ENCODE peak calls at places on chromosomes 5 and 9, in seven cellular contexts. One of them, this sample, is unnamed.

GRCh38 chr9:68704804-68705635 is at the start of gene PIP5K1B:
- DNase-seq in epithelial cell of esophagus: peak
- DNase-seq in right atrium auricular region: no peak
- DNase-seq in GM12864: peak
- DNase-seq in upper lobe of right lung: peak
- DNase-seq in fibroblast of the aortic adventitia: peak
- DNase-seq in kidney: peak
- DNase-seq in this sample: peak

GRCh38 chr9:108394726-108395125 is 461.1 kb downstream of the ACTL7B start:
- DNase-seq in fibroblast of the aortic adventitia: no peak
- DNase-seq in kidney: no peak
- DNase-seq in GM12864: no peak
- DNase-seq in epithelial cell of esophagus: no peak
- DNase-seq in upper lobe of right lung: no peak
- DNase-seq in right atrium auricular region: no peak
- DNase-seq in this sample: no peak

GRCh38 chr5:81757404-81757803 is 6.5 kb upstream of the SSBP2 start:
- DNase-seq in GM12864: no peak
- DNase-seq in fibroblast of the aortic adventitia: no peak
- DNase-seq in kidney: no peak
- DNase-seq in upper lobe of right lung: no peak
- DNase-seq in epithelial cell of esophagus: peak
- DNase-seq in right atrium auricular region: no peak
- DNase-seq in this sample: no peak

GRCh38 chr9:133063159-133063499 is 1.3 kb downstream of the CEL start:
- DNase-seq in kidney: peak
- DNase-seq in GM12864: no peak
- DNase-seq in epithelial cell of esophagus: no peak
- DNase-seq in upper lobe of right lung: no peak
- DNase-seq in fibroblast of the aortic adventitia: no peak
- DNase-seq in right atrium auricular region: no peak
- DNase-seq in this sample: no peak

GRCh38 chr9:29214162-29214520 is 1640.9 kb upstream of the C9orf72 start:
- DNase-seq in upper lobe of right lung: no peak
- DNase-seq in GM12864: no peak
- DNase-seq in epithelial cell of esophagus: peak
- DNase-seq in kidney: no peak
- DNase-seq in fibroblast of the aortic adventitia: no peak
- DNase-seq in right atrium auricular region: no peak
- DNase-seq in this sample: no peak

GRCh38 chr5:169288066-169288753 is 12.7 kb downstream of the SLIT3 start:
- DNase-seq in fibroblast of the aortic adventitia: peak
- DNase-seq in kidney: no peak
- DNase-seq in upper lobe of right lung: no peak
- DNase-seq in GM12864: no peak
- DNase-seq in right atrium auricular region: no peak
- DNase-seq in epithelial cell of esophagus: no peak
- DNase-seq in this sample: peak

GRCh38 chr5:113804943-113805342 is 291.4 kb downstream of the YTHDC2 start:
- DNase-seq in kidney: no peak
- DNase-seq in epithelial cell of esophagus: no peak
- DNase-seq in right atrium auricular region: no peak
- DNase-seq in upper lobe of right lung: no peak
- DNase-seq in GM12864: no peak
- DNase-seq in fibroblast of the aortic adventitia: no peak
- DNase-seq in this sample: no peak

GRCh38 chr5:45532826-45533624 is 163.2 kb downstream of the HCN1 start:
- DNase-seq in upper lobe of right lung: no peak
- DNase-seq in GM12864: no peak
- DNase-seq in epithelial cell of esophagus: no peak
- DNase-seq in fibroblast of the aortic adventitia: no peak
- DNase-seq in right atrium auricular region: no peak
- DNase-seq in kidney: no peak
- DNase-seq in this sample: no peak

GRCh38 chr5:143922718-143923117 is 110.8 kb downstream of the HMHB1 start:
- DNase-seq in fibroblast of the aortic adventitia: peak
- DNase-seq in GM12864: no peak
- DNase-seq in right atrium auricular region: no peak
- DNase-seq in kidney: no peak
- DNase-seq in epithelial cell of esophagus: peak
- DNase-seq in upper lobe of right lung: no peak
- DNase-seq in this sample: peak

GRCh38 chr5:143923634-143924265 is 111.8 kb downstream of the HMHB1 start:
- DNase-seq in upper lobe of right lung: no peak
- DNase-seq in kidney: no peak
- DNase-seq in right atrium auricular region: no peak
- DNase-seq in fibroblast of the aortic adventitia: peak
- DNase-seq in epithelial cell of esophagus: peak
- DNase-seq in GM12864: no peak
- DNase-seq in this sample: peak

GRCh38 chr5:143924311-143924710 is 112.3 kb downstream of the HMHB1 start:
- DNase-seq in kidney: no peak
- DNase-seq in fibroblast of the aortic adventitia: no peak
- DNase-seq in right atrium auricular region: no peak
- DNase-seq in upper lobe of right lung: no peak
- DNase-seq in epithelial cell of esophagus: no peak
- DNase-seq in GM12864: no peak
- DNase-seq in this sample: peak

GRCh38 chr5:143920772-143921171 is 108.8 kb downstream of the HMHB1 start:
- DNase-seq in upper lobe of right lung: no peak
- DNase-seq in GM12864: no peak
- DNase-seq in kidney: no peak
- DNase-seq in right atrium auricular region: no peak
- DNase-seq in fibroblast of the aortic adventitia: peak
- DNase-seq in epithelial cell of esophagus: peak
- DNase-seq in this sample: peak

GRCh38 chr5:143921525-143922311 is 109.8 kb downstream of the HMHB1 start:
- DNase-seq in fibroblast of the aortic adventitia: peak
- DNase-seq in epithelial cell of esophagus: peak
- DNase-seq in GM12864: no peak
- DNase-seq in upper lobe of right lung: no peak
- DNase-seq in right atrium auricular region: no peak
- DNase-seq in kidney: no peak
- DNase-seq in this sample: peak
- H3K4me3 ChIP-seq in fibroblast of the aortic adventitia: no peak
- H3K4me3 ChIP-seq in epithelial cell of esophagus: no peak
- H3K4me3 ChIP-seq in GM12864: no peak
- H3K4me3 ChIP-seq in upper lobe of right lung: no peak
- H3K4me3 ChIP-seq in right atrium auricular region: no peak
- H3K4me3 ChIP-seq in kidney: no peak
- H3K4me3 ChIP-seq in this sample: no peak

GRCh38 chr5:172843825-172844576 is 9.9 kb downstream of the ERGIC1 start:
- DNase-seq in fibroblast of the aortic adventitia: no peak
- DNase-seq in right atrium auricular region: no peak
- DNase-seq in epithelial cell of esophagus: no peak
- DNase-seq in kidney: no peak
- DNase-seq in GM12864: no peak
- DNase-seq in upper lobe of right lung: no peak
- DNase-seq in this sample: no peak

GRCh38 chr5:172846677-172847076 is 12.6 kb downstream of the ERGIC1 start:
- DNase-seq in upper lobe of right lung: no peak
- DNase-seq in GM12864: no peak
- DNase-seq in fibroblast of the aortic adventitia: no peak
- DNase-seq in kidney: no peak
- DNase-seq in epithelial cell of esophagus: no peak
- DNase-seq in right atrium auricular region: no peak
- DNase-seq in this sample: no peak

GRCh38 chr5:172846249-172846648 is 12.2 kb downstream of the ERGIC1 start:
- DNase-seq in right atrium auricular region: no peak
- DNase-seq in kidney: no peak
- DNase-seq in GM12864: no peak
- DNase-seq in epithelial cell of esophagus: no peak
- DNase-seq in upper lobe of right lung: no peak
- DNase-seq in fibroblast of the aortic adventitia: no peak
- DNase-seq in this sample: no peak

GRCh38 chr5:172844577-172844838 is 10.5 kb downstream of the ERGIC1 start:
- DNase-seq in fibroblast of the aortic adventitia: no peak
- DNase-seq in GM12864: no peak
- DNase-seq in kidney: peak
- DNase-seq in upper lobe of right lung: no peak
- DNase-seq in right atrium auricular region: no peak
- DNase-seq in epithelial cell of esophagus: no peak
- DNase-seq in this sample: no peak

DNA sequence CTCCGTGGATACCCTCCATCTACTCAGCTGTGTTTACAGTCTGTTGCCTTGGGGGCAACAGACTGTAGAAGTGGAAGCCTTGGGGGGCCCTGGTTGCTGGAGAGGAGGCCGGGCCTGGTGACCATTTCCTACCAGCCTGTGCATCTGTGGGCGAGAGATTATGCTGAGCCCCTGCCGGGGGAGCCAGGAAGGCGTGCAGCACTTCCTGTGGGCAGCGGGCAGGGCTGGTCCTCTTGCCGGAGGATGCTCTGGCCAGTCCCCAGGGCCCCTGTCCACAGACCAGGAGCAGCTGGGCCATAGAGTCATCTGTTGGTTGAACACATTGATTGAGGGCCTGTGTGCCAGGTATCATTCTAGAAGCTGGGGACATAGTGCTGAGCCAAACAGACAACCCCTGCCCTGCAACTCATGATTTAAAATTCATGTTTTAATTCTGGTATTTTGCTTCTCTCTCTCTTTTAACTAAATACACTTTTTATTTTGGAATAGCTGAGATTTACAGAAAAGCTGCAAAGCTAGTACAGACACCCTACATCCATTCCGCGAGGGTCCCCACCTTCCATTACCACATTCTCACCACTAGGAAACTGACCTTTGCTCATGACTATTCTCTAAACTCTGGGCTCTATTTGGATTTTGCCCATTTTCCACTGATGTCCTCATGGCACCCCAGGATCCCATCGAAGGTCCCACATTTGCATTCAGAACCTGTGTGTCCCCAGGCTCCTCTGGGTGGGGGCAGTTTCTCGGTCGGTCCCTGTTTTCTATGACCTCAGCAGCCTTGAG is 11.3 kb downstream of the ERGIC1 start:
- DNase-seq in GM12864: no peak
- DNase-seq in epithelial cell of esophagus: no peak
- DNase-seq in upper lobe of right lung: no peak
- DNase-seq in right atrium auricular region: no peak
- DNase-seq in kidney: no peak
- DNase-seq in fibroblast of the aortic adventitia: no peak
- DNase-seq in this sample: no peak
- TF ChIP-seq CTCF in GM12864: no peak
- TF ChIP-seq CTCF in epithelial cell of esophagus: peak
- TF ChIP-seq CTCF in upper lobe of right lung: no peak
- TF ChIP-seq CTCF in right atrium auricular region: no peak
- TF ChIP-seq CTCF in kidney: peak
- TF ChIP-seq CTCF in fibroblast of the aortic adventitia: peak
- TF ChIP-seq CTCF in this sample: no peak

GRCh38 chr5:100855295-100855694 is 47.8 kb downstream of the ST8SIA4 start:
- DNase-seq in GM12864: no peak
- DNase-seq in epithelial cell of esophagus: no peak
- DNase-seq in fibroblast of the aortic adventitia: no peak
- DNase-seq in kidney: no peak
- DNase-seq in upper lobe of right lung: no peak
- DNase-seq in right atrium auricular region: no peak
- DNase-seq in this sample: no peak
- H3K4me3 ChIP-seq in GM12864: no peak
- H3K4me3 ChIP-seq in epithelial cell of esophagus: no peak
- H3K4me3 ChIP-seq in fibroblast of the aortic adventitia: no peak
- H3K4me3 ChIP-seq in kidney: no peak
- H3K4me3 ChIP-seq in upper lobe of right lung: no peak
- H3K4me3 ChIP-seq in right atrium auricular region: no peak
- H3K4me3 ChIP-seq in this sample: no peak

GRCh38 chr5:39547548-39548154 is 122.9 kb upstream of the DAB2 start:
- DNase-seq in epithelial cell of esophagus: peak
- DNase-seq in kidney: no peak
- DNase-seq in fibroblast of the aortic adventitia: peak
- DNase-seq in right atrium auricular region: no peak
- DNase-seq in GM12864: no peak
- DNase-seq in upper lobe of right lung: no peak
- DNase-seq in this sample: peak
- TF ChIP-seq CTCF in epithelial cell of esophagus: peak
- TF ChIP-seq CTCF in kidney: peak
- TF ChIP-seq CTCF in fibroblast of the aortic adventitia: peak
- TF ChIP-seq CTCF in right atrium auricular region: peak
- TF ChIP-seq CTCF in GM12864: peak
- TF ChIP-seq CTCF in upper lobe of right lung: peak
- TF ChIP-seq CTCF in this sample: peak

GRCh38 chr9:114078781-114079156 is 669 bp upstream of the AMBP start:
- DNase-seq in epithelial cell of esophagus: no peak
- DNase-seq in fibroblast of the aortic adventitia: no peak
- DNase-seq in kidney: peak
- DNase-seq in upper lobe of right lung: peak
- DNase-seq in GM12864: no peak
- DNase-seq in right atrium auricular region: no peak
- DNase-seq in this sample: no peak
- H3K4me3 ChIP-seq in epithelial cell of esophagus: no peak
- H3K4me3 ChIP-seq in fibroblast of the aortic adventitia: no peak
- H3K4me3 ChIP-seq in kidney: no peak
- H3K4me3 ChIP-seq in upper lobe of right lung: no peak
- H3K4me3 ChIP-seq in GM12864: no peak
- H3K4me3 ChIP-seq in right atrium auricular region: no peak
- H3K4me3 ChIP-seq in this sample: no peak

DNA sequence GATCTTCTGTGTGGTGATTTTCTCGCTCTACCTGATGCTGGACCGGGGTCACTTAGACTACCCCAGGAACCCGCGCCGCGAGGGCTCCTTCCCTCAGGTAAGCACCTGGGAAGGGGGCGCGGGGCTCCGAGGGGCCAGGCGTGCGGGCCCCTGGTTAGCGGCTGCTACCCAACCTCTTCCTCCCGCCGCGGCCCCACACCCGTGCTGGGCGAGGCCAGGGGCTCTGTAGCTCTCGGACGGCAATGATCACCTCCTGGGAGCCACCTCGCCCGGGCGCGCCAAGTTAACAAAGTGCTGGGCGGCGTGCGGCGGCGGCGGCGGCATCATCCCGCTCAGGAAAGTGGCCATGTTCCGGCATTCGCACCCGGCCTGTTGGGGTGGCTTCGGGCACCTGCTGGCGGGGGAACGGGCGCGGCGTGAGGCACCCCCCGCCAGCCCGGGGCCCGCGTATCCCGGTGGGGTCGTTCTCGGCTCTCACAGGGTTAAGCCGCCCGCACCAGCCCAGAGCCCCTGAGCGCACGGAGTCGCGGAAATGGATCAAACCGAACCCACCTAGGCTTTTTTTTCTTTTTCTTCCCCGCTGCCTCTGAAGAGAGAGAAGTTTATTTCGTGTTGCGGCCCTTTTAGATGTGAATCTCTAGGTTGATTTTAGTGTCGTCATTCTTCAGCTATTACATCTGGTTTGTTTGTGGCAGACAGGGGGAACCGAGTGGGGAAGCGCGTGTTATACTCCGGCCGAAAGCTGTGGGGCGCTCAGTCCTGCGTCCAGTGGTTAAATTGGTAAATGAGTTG is 925 bp downstream of the MAN2A1 start:
- DNase-seq in epithelial cell of esophagus: peak
- DNase-seq in right atrium auricular region: peak
- DNase-seq in upper lobe of right lung: peak
- DNase-seq in kidney: peak
- DNase-seq in GM12864: peak
- DNase-seq in fibroblast of the aortic adventitia: peak
- DNase-seq in this sample: peak
- TF ChIP-seq CTCF in epithelial cell of esophagus: peak
- TF ChIP-seq CTCF in right atrium auricular region: peak
- TF ChIP-seq CTCF in upper lobe of right lung: peak
- TF ChIP-seq CTCF in kidney: peak
- TF ChIP-seq CTCF in GM12864: peak
- TF ChIP-seq CTCF in fibroblast of the aortic adventitia: peak
- TF ChIP-seq CTCF in this sample: peak